ENCODE peak calls at places on chromosome 17, in four cellular contexts. One of them, this sample, is unnamed.
A peak's percentile ranks its signal among the peaks of the same experiment; 100 is the strongest.

GRCh38 chr17:83200746-83201145 is 121.3 kb downstream of the METRNL start:
- DNase-seq in A549: no peak
- DNase-seq in ascending aorta: peak; percentile 63
- DNase-seq in astrocyte of the spinal cord: no peak
- DNase-seq in this sample: no peak

GRCh38 chr17:21358682-21359482 is 17.3 kb upstream of the KCNJ12 start:
- DNase-seq in A549: peak; percentile 53
- DNase-seq in ascending aorta: no peak
- DNase-seq in astrocyte of the spinal cord: no peak
- DNase-seq in this sample: peak; percentile 23

GRCh38 chr17:17669081-17669850 is 12.0 kb upstream of the RAI1 start:
- DNase-seq in ascending aorta: no peak
- DNase-seq in A549: no peak
- DNase-seq in astrocyte of the spinal cord: peak; percentile 39
- DNase-seq in this sample: no peak

GRCh38 chr17:28948873-28949184 is 2.5 kb downstream of the PHF12 start:
- DNase-seq in astrocyte of the spinal cord: peak; percentile 57
- DNase-seq in ascending aorta: no peak
- DNase-seq in A549: no peak
- DNase-seq in this sample: no peak

GRCh38 chr17:29565643-29566472 is 979 bp downstream of the ABHD15 start:
- DNase-seq in astrocyte of the spinal cord: no peak
- DNase-seq in A549: peak; percentile 79
- DNase-seq in ascending aorta: no peak
- DNase-seq in this sample: no peak

GRCh38 chr17:40483679-40484078 is 17.7 kb downstream of the TNS4 start:
- DNase-seq in A549: no peak
- DNase-seq in astrocyte of the spinal cord: no peak
- DNase-seq in ascending aorta: no peak
- DNase-seq in this sample: no peak

GRCh38 chr17:75827291-75828050 is 16.7 kb downstream of the UNC13D start:
- DNase-seq in ascending aorta: peak; percentile 80
- DNase-seq in A549: peak; percentile 44
- DNase-seq in astrocyte of the spinal cord: peak; percentile 55
- DNase-seq in this sample: peak; percentile 36

GRCh38 chr17:71115669-71115972 is 946.3 kb downstream of the KCNJ2 start:
- DNase-seq in A549: no peak
- DNase-seq in astrocyte of the spinal cord: no peak
- DNase-seq in ascending aorta: no peak
- DNase-seq in this sample: no peak

GRCh38 chr17:18182978-18183333 is 672 bp upstream of the ALKBH5 start:
- DNase-seq in ascending aorta: peak; percentile 92
- DNase-seq in astrocyte of the spinal cord: no peak
- DNase-seq in A549: no peak
- DNase-seq in this sample: peak; percentile 86

DNA sequence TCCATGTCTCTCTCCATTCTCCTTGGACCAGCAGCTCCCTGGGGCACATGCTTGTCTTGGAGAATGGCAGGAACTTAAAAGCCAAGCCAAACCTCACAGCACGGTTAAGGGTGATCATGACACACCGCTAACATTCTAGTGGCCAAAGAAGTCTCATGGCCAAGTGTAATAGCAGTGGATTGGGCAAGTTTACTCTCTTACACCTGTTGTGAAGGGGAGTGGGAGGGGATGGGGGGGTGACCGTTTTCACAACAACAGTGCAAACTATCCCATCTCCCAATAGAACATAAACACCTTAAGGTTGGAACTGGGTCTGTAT is 37.7 kb upstream of the MEOX1 start:
- DNase-seq in A549: no peak
- DNase-seq in ascending aorta: no peak
- DNase-seq in astrocyte of the spinal cord: no peak
- DNase-seq in this sample: peak; percentile 39
- H3K4me3 ChIP-seq in A549: no peak overlapping the region
- H3K4me3 ChIP-seq in ascending aorta: no peak overlapping the region
- H3K4me3 ChIP-seq in astrocyte of the spinal cord: no peak overlapping the region
- H3K4me3 ChIP-seq in this sample: no peak overlapping the region

GRCh38 chr17:15944720-15945492 is at the start of gene ADORA2B:
- DNase-seq in astrocyte of the spinal cord: peak; percentile 77
- DNase-seq in ascending aorta: no peak
- DNase-seq in A549: peak; percentile 75
- DNase-seq in this sample: peak; percentile 73
- H3K4me3 ChIP-seq in astrocyte of the spinal cord: peak within 1 kb of the TSS; percentile 63
- H3K4me3 ChIP-seq in ascending aorta: peak within 1 kb of the TSS; percentile 55
- H3K4me3 ChIP-seq in A549: peak within 1 kb of the TSS; percentile 78
- H3K4me3 ChIP-seq in this sample: peak within 1 kb of the TSS; percentile 66

GRCh38 chr17:57443781-57444180 is 187.5 kb downstream of the MSI2 start:
- DNase-seq in ascending aorta: no peak
- DNase-seq in astrocyte of the spinal cord: no peak
- DNase-seq in A549: no peak
- DNase-seq in this sample: no peak

GRCh38 chr17:57442914-57443571 is 186.7 kb downstream of the MSI2 start:
- DNase-seq in astrocyte of the spinal cord: peak; percentile 79
- DNase-seq in ascending aorta: peak; percentile 77
- DNase-seq in A549: peak; percentile 40
- DNase-seq in this sample: peak; percentile 68

GRCh38 chr17:57440522-57441269 is 184.4 kb downstream of the MSI2 start:
- DNase-seq in A549: peak; percentile 77
- DNase-seq in ascending aorta: peak; percentile 80
- DNase-seq in astrocyte of the spinal cord: peak; percentile 98
- DNase-seq in this sample: peak; percentile 24

GRCh38 chr17:57441270-57441600 is 184.9 kb downstream of the MSI2 start:
- DNase-seq in ascending aorta: no peak
- DNase-seq in astrocyte of the spinal cord: no peak
- DNase-seq in A549: no peak
- DNase-seq in this sample: no peak

DNA sequence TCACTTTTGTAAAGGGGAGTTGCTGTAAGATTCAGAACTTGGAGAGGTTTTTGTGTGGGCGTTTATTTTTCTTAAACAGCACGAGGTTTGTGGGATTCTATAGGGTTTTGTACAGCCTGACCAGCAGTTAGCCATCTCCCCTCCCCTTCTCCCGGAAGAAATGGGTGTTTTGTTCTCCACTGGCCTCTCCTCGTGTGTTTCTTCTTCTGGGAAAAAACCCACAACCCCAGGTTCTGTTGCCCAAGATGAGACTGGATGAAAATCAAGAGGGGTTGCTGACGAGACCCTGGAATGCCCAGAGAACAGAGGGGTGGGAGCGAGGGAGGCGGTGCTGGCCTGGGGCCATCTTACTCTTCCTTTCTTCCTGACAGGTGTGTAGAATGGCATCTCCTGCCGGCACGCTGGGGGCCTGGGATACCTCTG is 186.1 kb downstream of the MSI2 start:
- DNase-seq in astrocyte of the spinal cord: peak; percentile 75
- DNase-seq in ascending aorta: no peak
- DNase-seq in A549: no peak
- DNase-seq in this sample: no peak
- H3K4me3 ChIP-seq in astrocyte of the spinal cord: no peak overlapping the region
- H3K4me3 ChIP-seq in ascending aorta: no peak overlapping the region
- H3K4me3 ChIP-seq in A549: no peak overlapping the region
- H3K4me3 ChIP-seq in this sample: no peak overlapping the region

GRCh38 chr17:44354582-44355309 is 8.9 kb downstream of the FAM171A2 start:
- DNase-seq in astrocyte of the spinal cord: no peak
- DNase-seq in ascending aorta: no peak
- DNase-seq in A549: no peak
- DNase-seq in this sample: no peak
- H3K4me3 ChIP-seq in astrocyte of the spinal cord: no peak overlapping the region
- H3K4me3 ChIP-seq in ascending aorta: peak overlapping the region; percentile 33
- H3K4me3 ChIP-seq in A549: no peak overlapping the region
- H3K4me3 ChIP-seq in this sample: no peak overlapping the region

DNA sequence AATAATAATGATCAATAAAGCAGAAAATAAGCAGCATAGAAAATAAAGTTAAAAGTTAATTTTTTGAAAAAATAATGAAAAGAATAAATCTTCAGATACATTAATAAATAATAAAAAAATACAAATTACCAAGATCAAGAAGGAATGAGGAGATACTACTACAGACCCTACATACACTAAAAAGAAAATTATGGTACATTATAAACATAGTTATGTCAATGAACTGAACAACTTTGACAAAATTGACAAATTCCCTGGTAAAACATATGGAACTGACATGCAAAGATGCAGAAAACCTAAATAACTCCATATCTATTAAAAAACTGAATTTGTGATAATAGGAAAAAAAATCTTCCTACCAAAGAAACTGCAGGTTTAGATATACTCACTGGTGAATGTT is 456.7 kb downstream of the PMP22 start:
- DNase-seq in astrocyte of the spinal cord: no peak
- DNase-seq in A549: no peak
- DNase-seq in ascending aorta: no peak
- DNase-seq in this sample: no peak
- H3K4me3 ChIP-seq in astrocyte of the spinal cord: no peak overlapping the region
- H3K4me3 ChIP-seq in A549: no peak overlapping the region
- H3K4me3 ChIP-seq in ascending aorta: no peak overlapping the region
- H3K4me3 ChIP-seq in this sample: no peak overlapping the region

DNA sequence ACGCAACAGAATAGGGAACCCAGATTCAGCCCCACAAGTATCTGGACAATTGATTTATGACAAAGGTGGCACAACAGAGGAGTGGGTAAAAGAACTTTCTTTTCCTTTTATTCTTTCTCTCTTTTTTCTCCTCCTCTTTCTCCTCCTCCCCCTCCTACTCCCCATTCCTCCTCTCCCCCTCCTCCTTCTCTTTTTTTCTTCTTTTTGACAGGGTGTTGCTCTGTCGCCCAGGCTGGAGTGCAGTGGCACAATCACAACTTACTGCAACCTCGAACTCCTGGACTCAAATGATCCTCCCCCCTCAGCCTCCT is 16.1 kb downstream of the GNGT2 start:
- DNase-seq in astrocyte of the spinal cord: no peak
- DNase-seq in ascending aorta: no peak
- DNase-seq in A549: no peak
- DNase-seq in this sample: no peak
- H3K4me3 ChIP-seq in astrocyte of the spinal cord: no peak overlapping the region
- H3K4me3 ChIP-seq in ascending aorta: no peak overlapping the region
- H3K4me3 ChIP-seq in A549: peak overlapping the region; percentile 64
- H3K4me3 ChIP-seq in this sample: no peak overlapping the region